ENCODE peak calls at places on chromosomes 16 and 17, in six cellular contexts. I is lower leg skin, D is ovary, O is prostate gland, J is adrenal gland, P is IMR-90. A is an unnamed sample.

GRCh38 chr17:45946841-45947256 is 52.2 kb upstream of the STH start:
- DNase-seq in D (no peak), O (no peak), P (no peak), J (no peak), I (no peak), A (no peak)

GRCh38 chr17:50822550-50822949 is 12.8 kb upstream of the WFIKKN2 start:
- DNase-seq in I (no peak), J (no peak), D (no peak), O (no peak), P (no peak), A (no peak)

GRCh38 chr17:77449373-77449907 is 308.7 kb downstream of the SEC14L1 start:
- DNase-seq in O (no peak), I (no peak), D (no peak), J (no peak), P (no peak), A (no peak)

GRCh38 chr17:82314721-82315605 is 2.4 kb downstream of the CD7 start:
- DNase-seq in J (no peak), O (no peak), D (no peak), I (no peak), P (no peak), A (no peak)

GRCh38 chr17:49914096-49914490 is 54.9 kb upstream of the DLX4 start:
- DNase-seq in O (no peak), I (no peak), P (no peak), D (no peak), J (no peak), A (no peak)

GRCh38 chr17:45228121-45228941 is 6.6 kb downstream of the FMNL1 start:
- DNase-seq in O (no peak), J (no peak), D (no peak), I (no peak), P (no peak), A (no peak)

GRCh38 chr17:55283256-55283965 is 18.7 kb downstream of the HLF start:
- DNase-seq in P (no peak), O (no peak), I (no peak), J (peak), D (no peak), A (no peak)

GRCh38 chr16:67114793-67115192 is 5.1 kb downstream of the PHAF1 start:
- DNase-seq in P (peak), I (peak), J (no peak), D (no peak), O (no peak), A (no peak)

GRCh38 chr16:56657555-56658430 is at the start of gene MT1F:
- DNase-seq in J (peak), D (no peak), O (peak), I (peak), P (peak), A (peak)
- TF ChIP-seq POLR2A in J (peak), D (no peak), O (peak), I (no peak), P (no peak), A (no peak)

DNA sequence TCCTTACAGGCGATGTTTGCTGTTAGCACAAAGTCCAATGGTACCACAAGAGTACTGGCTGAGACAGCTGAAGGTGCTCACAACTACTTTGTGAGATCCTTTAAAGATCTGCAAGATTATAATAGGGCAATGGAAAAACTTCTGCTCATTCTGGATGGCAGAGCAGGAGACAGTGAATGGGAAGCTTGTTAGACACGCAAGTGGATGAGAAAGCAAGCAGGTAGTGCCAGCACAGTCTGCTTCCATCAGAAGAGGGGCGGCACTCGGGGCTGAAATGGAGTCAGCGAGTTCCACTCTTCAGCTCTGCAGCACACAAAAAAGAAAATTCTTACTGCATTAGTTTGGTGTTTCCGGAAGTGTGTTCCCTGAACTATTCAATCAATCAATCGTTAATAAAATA is 4.8 kb upstream of the TEKT3 start:
- DNase-seq in I (no peak), J (no peak), D (no peak), O (no peak), P (no peak), A (no peak)
- TF ChIP-seq POLR2A in I (no peak), J (no peak), D (no peak), O (no peak), P (no peak), A (no peak)

GRCh38 chr17:3949418-3949817 is 14.8 kb downstream of the ATP2A3 start:
- DNase-seq in O (no peak), I (no peak), J (no peak), P (no peak), D (no peak), A (no peak)

GRCh38 chr17:3950584-3950983 is 13.7 kb downstream of the ATP2A3 start:
- DNase-seq in P (no peak), J (no peak), I (no peak), O (no peak), D (no peak), A (no peak)

GRCh38 chr17:3952186-3952585 is 12.1 kb downstream of the ATP2A3 start:
- DNase-seq in J (no peak), I (no peak), O (no peak), P (no peak), D (no peak), A (no peak)

GRCh38 chr17:3951003-3951402 is 13.2 kb downstream of the ATP2A3 start:
- DNase-seq in I (no peak), J (no peak), P (no peak), O (no peak), D (no peak), A (no peak)

GRCh38 chr17:3951420-3951819 is 12.8 kb downstream of the ATP2A3 start:
- DNase-seq in J (no peak), I (no peak), D (no peak), O (no peak), P (no peak), A (no peak)
- TF ChIP-seq POLR2A in J (no peak), I (no peak), D (no peak), O (no peak), P (no peak), A (no peak)

DNA sequence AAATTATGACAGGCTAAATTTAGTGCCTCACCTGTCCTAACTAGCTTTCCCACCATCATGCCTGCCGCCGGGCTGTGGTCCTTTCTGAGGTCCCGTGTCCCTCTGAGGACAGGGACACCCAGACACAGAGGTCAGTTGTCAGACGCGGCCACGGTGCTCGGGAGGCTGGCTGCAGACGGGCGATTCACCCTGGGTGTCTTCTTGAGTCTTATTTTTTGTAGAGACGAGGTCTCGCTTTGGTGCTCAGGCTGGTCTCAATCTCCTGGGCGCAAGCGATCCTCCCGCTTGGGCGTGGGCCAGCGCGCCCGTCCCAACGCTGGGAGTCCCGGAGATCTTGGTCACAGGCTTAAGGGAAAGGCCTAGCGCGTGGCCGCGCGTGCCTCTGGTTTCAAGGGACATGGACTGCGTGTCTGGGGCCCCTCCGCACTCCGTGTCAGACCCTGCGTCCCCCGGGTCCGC is 797 bp upstream of the RAB11FIP3 start:
- DNase-seq in I (peak), J (peak), O (peak), D (peak), P (no peak), A (peak)
- TF ChIP-seq POLR2A in I (no peak), J (no peak), O (no peak), D (no peak), P (no peak), A (no peak)

GRCh38 chr17:39688475-39688835 is 598 bp upstream of the PGAP3 start:
- DNase-seq in I (no peak), P (peak), D (no peak), O (no peak), J (no peak), A (peak)

GRCh38 chr17:39684369-39685043 is 3.4 kb downstream of the PGAP3 start:
- DNase-seq in P (no peak), I (no peak), J (no peak), O (no peak), D (no peak), A (no peak)

GRCh38 chr17:39688945-39689344 is 1.1 kb upstream of the PGAP3 start:
- DNase-seq in D (no peak), I (no peak), O (no peak), J (no peak), P (no peak), A (no peak)

GRCh38 chr17:39687101-39687545 is 734 bp downstream of the PGAP3 start:
- DNase-seq in O (no peak), J (no peak), D (no peak), I (no peak), P (no peak), A (peak)

DNA sequence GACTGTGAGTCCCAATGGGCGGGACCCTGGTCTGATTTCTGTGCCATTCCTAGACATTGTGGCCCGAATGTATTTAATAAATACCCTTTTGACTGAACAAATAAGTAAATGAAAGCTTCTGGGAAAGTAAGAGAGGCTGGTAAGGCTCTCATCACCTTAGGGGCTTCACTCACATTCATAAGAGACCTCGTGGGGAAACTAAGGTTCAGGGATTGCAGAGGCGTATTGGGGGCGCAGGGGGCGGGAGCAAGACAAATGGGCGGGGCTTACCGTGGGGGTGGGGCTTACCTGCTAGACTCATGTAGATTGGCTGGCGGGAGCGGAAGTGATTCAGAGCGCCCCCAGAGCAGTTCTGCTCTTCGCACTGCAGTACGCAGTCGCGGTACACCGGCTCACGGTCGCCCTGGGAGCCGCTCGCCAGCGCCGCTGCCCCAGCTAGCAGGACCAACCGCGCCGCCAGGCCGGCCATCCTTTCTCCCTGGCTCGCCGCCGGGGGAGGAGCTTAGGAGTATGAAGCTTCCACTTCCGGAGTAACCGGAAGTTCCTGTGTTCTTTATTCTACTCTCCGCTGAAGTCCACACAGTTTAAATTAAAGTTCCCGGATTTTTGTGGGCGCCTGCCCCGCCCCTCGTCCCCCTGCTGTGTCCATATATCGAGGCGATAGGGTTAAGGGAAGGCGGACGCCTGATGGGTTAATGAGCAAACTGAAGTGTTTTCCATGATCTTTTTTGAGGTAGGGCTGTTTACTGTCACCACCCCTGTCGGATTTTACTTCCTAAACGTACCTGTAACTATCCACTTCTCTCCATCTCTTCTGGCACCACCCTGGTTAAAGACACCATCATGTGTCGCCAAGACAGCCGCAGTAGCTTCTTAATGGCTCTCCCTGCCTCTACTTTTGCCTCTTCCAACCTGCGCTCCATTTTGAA is at the start of gene PGAP3:
- DNase-seq in I (peak), J (peak), D (peak), P (peak), O (peak), A (peak)
- TF ChIP-seq POLR2A in I (no peak), J (peak), D (peak), P (peak), O (peak), A (peak)

GRCh38 chr17:7883781-7884386 is 4.7 kb upstream of the CHD3 start:
- DNase-seq in P (peak), J (no peak), O (no peak), D (no peak), I (peak), A (peak)

GRCh38 chr17:7887038-7887481 is 1.5 kb upstream of the CHD3 start:
- DNase-seq in O (no peak), J (no peak), D (no peak), I (no peak), P (no peak), A (no peak)

GRCh38 chr17:7886227-7887037 is 2.2 kb upstream of the CHD3 start:
- DNase-seq in O (peak), J (peak), I (peak), P (peak), D (peak), A (peak)

GRCh38 chr17:7884581-7885356 is 3.8 kb upstream of the CHD3 start:
- DNase-seq in D (peak), I (peak), P (no peak), O (no peak), J (no peak), A (peak)

DNA sequence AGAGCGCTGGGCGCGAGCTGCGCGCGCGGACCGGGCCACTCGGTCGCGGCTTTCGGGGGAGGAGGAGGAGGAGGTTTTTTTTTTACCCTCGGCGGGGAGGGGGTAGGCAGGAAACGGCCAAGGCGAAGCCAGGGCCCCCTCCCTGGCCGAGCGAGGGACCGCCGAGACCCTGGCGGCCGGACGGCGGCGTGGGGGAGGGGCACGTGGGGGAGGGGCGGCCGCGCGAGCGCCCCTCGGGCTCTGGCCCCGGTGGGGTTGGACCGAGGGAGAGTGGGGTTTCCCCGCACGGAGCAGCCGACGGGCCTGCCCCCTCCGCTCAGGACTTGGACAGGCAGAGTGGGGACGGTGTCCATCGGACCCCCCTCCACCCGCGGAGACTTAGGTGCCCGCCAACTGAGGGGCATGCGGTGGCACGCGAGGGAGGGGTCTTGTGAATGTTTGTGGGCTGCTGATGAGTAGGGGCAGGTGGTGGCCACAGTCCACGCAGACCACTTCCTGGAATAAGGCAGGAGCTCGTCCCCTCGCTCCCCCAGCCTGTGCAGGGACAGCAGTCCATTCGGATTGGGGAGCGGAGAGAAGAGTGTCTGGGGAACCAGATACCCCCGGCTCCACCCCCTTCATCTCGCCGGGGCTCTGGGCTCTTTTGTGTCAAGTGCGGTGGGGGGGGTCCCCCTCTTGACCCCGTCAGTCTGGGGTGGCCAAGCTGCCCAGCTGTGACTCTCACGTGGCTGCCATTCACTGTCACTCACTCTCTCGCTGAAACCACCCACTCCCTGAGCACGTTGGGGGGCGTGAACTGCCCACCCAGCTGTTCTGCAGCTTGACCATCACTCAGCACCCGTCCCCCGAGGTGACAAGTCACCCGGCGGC is 3.0 kb upstream of the CHD3 start:
- DNase-seq in O (peak), J (peak), I (peak), P (peak), D (peak), A (peak)
- TF ChIP-seq POLR2A in O (peak), J (peak), I (no peak), P (no peak), D (peak), A (peak)